ENCODE peak calls at places on chromosomes 16 and 17, in seven cellular contexts. P is uterus, F is heart left ventricle, J is cardiac fibroblast, A is heart right ventricle, S is IMR-90, I is fibroblast of the aortic adventitia. G is an unnamed sample.

GRCh38 chr16:73878616-73879015 is 418.0 kb upstream of the PSMD7 start:
- DNase-seq in P (no peak), F (no peak), J (peak), A (peak), S (peak), I (peak), G (no peak)

GRCh38 chr17:18960241-18960665 is 8.3 kb downstream of the SLC5A10 start:
- DNase-seq in P (no peak), F (no peak), J (no peak), A (no peak), S (no peak), I (no peak), G (no peak)

GRCh38 chr17:78329263-78330059 is 30.4 kb downstream of the SOCS3 start:
- DNase-seq in P (no peak), F (no peak), J (peak), A (no peak), S (peak), I (peak), G (peak)

GRCh38 chr17:44932526-44933097 is 15.0 kb downstream of the KIF18B start:
- DNase-seq in P (no peak), F (no peak), J (no peak), A (no peak), S (no peak), I (no peak), G (no peak)

GRCh38 chr16:84836234-84836647 is 16.5 kb downstream of the CRISPLD2 start:
- DNase-seq in P (peak), F (peak), J (peak), A (peak), S (peak), I (peak), G (no peak)

GRCh38 chr17:40361925-40362695 is 2.4 kb downstream of the GJD3 start:
- DNase-seq in P (no peak), F (no peak), J (no peak), A (no peak), S (no peak), I (no peak), G (no peak)

GRCh38 chr16:19348578-19349315 is 63.2 kb downstream of the CLEC19A start:
- DNase-seq in P (no peak), F (no peak), J (no peak), A (no peak), S (no peak), I (no peak), G (no peak)

GRCh38 chr17:9538626-9539025 is 37.0 kb downstream of the STX8 start:
- DNase-seq in P (no peak), F (no peak), J (no peak), A (no peak), S (no peak), I (no peak), G (no peak)

GRCh38 chr16:48383877-48384304 is 1.3 kb downstream of the SIAH1 start:
- DNase-seq in P (no peak), F (no peak), J (no peak), A (no peak), S (no peak), I (no peak), G (no peak)

GRCh38 chr16:14501331-14502255 is 128.5 kb downstream of the PARN start:
- DNase-seq in P (peak), F (peak), J (peak), A (peak), S (peak), I (peak), G (peak)

GRCh38 chr17:43418441-43419374 is 19.9 kb downstream of the ARL4D start:
- DNase-seq in P (peak), F (no peak), J (peak), A (no peak), S (peak), I (peak), G (peak)

GRCh38 chr16:2819179-2819938 is 2.3 kb downstream of the PRSS21 start:
- DNase-seq in P (no peak), F (no peak), J (no peak), A (no peak), S (no peak), I (no peak), G (no peak)

GRCh38 chr17:45812102-45812501 is 28.0 kb downstream of the CRHR1 start:
- DNase-seq in P (no peak), F (no peak), J (peak), A (no peak), S (no peak), I (peak), G (no peak)

GRCh38 chr17:70100983-70101382 is 26.0 kb downstream of the KCNJ16 start:
- DNase-seq in P (no peak), F (no peak), J (peak), A (no peak), S (no peak), I (peak), G (no peak)

GRCh38 chr17:42221886-42222745 is 27.8 kb upstream of the GHDC start:
- DNase-seq in P (no peak), F (no peak), J (peak), A (no peak), S (peak), I (peak), G (peak)

GRCh38 chr17:56173026-56173425 is 19.8 kb downstream of the ANKFN1 start:
- DNase-seq in P (no peak), F (no peak), J (no peak), A (no peak), S (no peak), I (no peak), G (no peak)

GRCh38 chr17:77424585-77425344 is 284.0 kb downstream of the SEC14L1 start:
- DNase-seq in P (peak), F (peak), J (peak), A (peak), S (peak), I (peak), G (no peak)

GRCh38 chr17:40659909-40660308 is 5.1 kb downstream of the KRT222 start:
- DNase-seq in P (no peak), F (no peak), J (no peak), A (no peak), S (no peak), I (no peak), G (peak)

GRCh38 chr16:30377050-30377811 is 2.6 kb downstream of the MYL11 start:
- DNase-seq in P (no peak), F (no peak), J (no peak), A (no peak), S (no peak), I (no peak), G (no peak)

GRCh38 chr17:7977039-7977438 is 25.4 kb upstream of the GUCY2D start:
- DNase-seq in P (no peak), F (no peak), J (no peak), A (no peak), S (no peak), I (no peak), G (no peak)

GRCh38 chr16:4324871-4325740 is 9.2 kb downstream of the GLIS2 start:
- DNase-seq in P (no peak), F (no peak), J (no peak), A (no peak), S (no peak), I (no peak), G (no peak)

GRCh38 chr16:57045694-57046381 is 46.5 kb upstream of the CPNE2 start:
- DNase-seq in P (peak), F (peak), J (peak), A (peak), S (peak), I (peak), G (peak)

GRCh38 chr17:14741516-14741915 is 440.6 kb downstream of the HS3ST3B1 start:
- DNase-seq in P (no peak), F (no peak), J (peak), A (no peak), S (peak), I (peak), G (no peak)

GRCh38 chr17:7184091-7184488 is 4.9 kb upstream of the ASGR1 start:
- DNase-seq in P (no peak), F (no peak), J (no peak), A (no peak), S (no peak), I (no peak), G (no peak)

GRCh38 chr17:43790311-43790940 is 10.2 kb downstream of the CFAP97D1 start:
- DNase-seq in P (no peak), F (no peak), J (no peak), A (no peak), S (no peak), I (no peak), G (no peak)

GRCh38 chr16:77223184-77223583 is 24.0 kb downstream of the SYCE1L start:
- DNase-seq in P (no peak), F (no peak), J (no peak), A (no peak), S (no peak), I (no peak), G (peak)

GRCh38 chr16:85615014-85615851 is 2.1 kb downstream of the GSE1 start:
- DNase-seq in P (no peak), F (peak), J (no peak), A (peak), S (no peak), I (peak), G (peak)

GRCh38 chr16:832652-833336 is 32.3 kb upstream of the GNG13 start:
- DNase-seq in P (no peak), F (no peak), J (no peak), A (no peak), S (no peak), I (no peak), G (no peak)

GRCh38 chr17:28747046-28747691 is 3.4 kb downstream of the TRAF4 start:
- DNase-seq in P (no peak), F (no peak), J (no peak), A (no peak), S (no peak), I (no peak), G (no peak)

GRCh38 chr16:56795011-56795410 is 65.1 kb downstream of the NUP93 start:
- DNase-seq in P (no peak), F (no peak), J (peak), A (no peak), S (no peak), I (no peak), G (no peak)

GRCh38 chr17:64676763-64677162 is 14.7 kb upstream of the SMURF2 start:
- DNase-seq in P (no peak), F (no peak), J (no peak), A (no peak), S (no peak), I (no peak), G (no peak)

GRCh38 chr17:64685705-64686104 is 23.6 kb upstream of the SMURF2 start:
- DNase-seq in P (no peak), F (no peak), J (no peak), A (no peak), S (no peak), I (no peak), G (no peak)

GRCh38 chr17:64682261-64683181 is 20.4 kb upstream of the SMURF2 start:
- DNase-seq in P (no peak), F (no peak), J (peak), A (no peak), S (peak), I (peak), G (no peak)

GRCh38 chr17:64683791-64684190 is 21.7 kb upstream of the SMURF2 start:
- DNase-seq in P (no peak), F (no peak), J (peak), A (no peak), S (peak), I (peak), G (no peak)

GRCh38 chr17:64679710-64680216 is 17.7 kb upstream of the SMURF2 start:
- DNase-seq in P (no peak), F (no peak), J (peak), A (no peak), S (peak), I (peak), G (no peak)
- TF ChIP-seq CTCF in P (no peak), F (no peak), J (no peak), A (no peak), S (no peak), I (no peak), G (no peak)

GRCh38 chr16:82793550-82794244 is 166.9 kb downstream of the CDH13 start:
- DNase-seq in P (no peak), F (no peak), J (no peak), A (no peak), S (no peak), I (peak), G (no peak)

GRCh38 chr16:82792704-82793103 is 165.9 kb downstream of the CDH13 start:
- DNase-seq in P (no peak), F (no peak), J (no peak), A (no peak), S (no peak), I (no peak), G (no peak)

GRCh38 chr16:82801361-82801760 is 174.6 kb downstream of the CDH13 start:
- DNase-seq in P (no peak), F (no peak), J (peak), A (no peak), S (peak), I (no peak), G (peak)

GRCh38 chr16:82796047-82796446 is 169.3 kb downstream of the CDH13 start:
- DNase-seq in P (no peak), F (no peak), J (no peak), A (no peak), S (no peak), I (no peak), G (no peak)
- TF ChIP-seq CTCF in P (no peak), F (no peak), J (no peak), A (peak), S (no peak), I (no peak), G (no peak)

DNA sequence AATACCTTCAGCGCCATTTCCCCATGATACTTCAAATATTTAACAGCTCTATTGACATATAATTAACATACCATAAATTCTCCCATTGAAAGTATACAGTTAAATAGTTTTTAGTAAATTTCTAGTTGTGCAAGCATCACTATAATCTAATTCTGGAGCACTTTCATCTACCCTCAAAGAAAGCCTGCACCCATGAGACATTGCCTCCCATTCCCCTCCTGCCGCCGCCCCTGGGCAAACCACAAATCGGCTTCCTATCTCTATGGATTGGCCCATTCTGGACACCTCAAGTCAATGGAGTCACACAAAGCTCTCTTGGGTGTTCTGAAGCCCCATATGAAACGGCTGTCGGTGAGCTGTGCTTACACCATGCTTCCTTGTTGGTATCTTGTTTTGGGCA is 77.3 kb upstream of the CBX4 start:
- DNase-seq in P (no peak), F (no peak), J (no peak), A (no peak), S (no peak), I (no peak), G (no peak)
- TF ChIP-seq CTCF in P (no peak), F (no peak), J (no peak), A (no peak), S (no peak), I (no peak), G (no peak)

GRCh38 chr17:72696156-72696555 is 396.3 kb downstream of the SLC39A11 start:
- DNase-seq in P (no peak), F (no peak), J (no peak), A (no peak), S (no peak), I (no peak), G (no peak)
- TF ChIP-seq CTCF in P (no peak), F (no peak), J (no peak), A (no peak), S (no peak), I (no peak), G (no peak)

GRCh38 chr17:68601565-68602266 is 549 bp upstream of the FAM20A start:
- DNase-seq in P (no peak), F (peak), J (no peak), A (no peak), S (no peak), I (peak), G (no peak)

GRCh38 chr17:68600881-68601564 is at the start of gene FAM20A:
- DNase-seq in P (peak), F (peak), J (no peak), A (peak), S (no peak), I (peak), G (peak)

GRCh38 chr17:68599873-68600122 is 1.4 kb downstream of the FAM20A start:
- DNase-seq in P (no peak), F (peak), J (no peak), A (no peak), S (no peak), I (no peak), G (no peak)

GRCh38 chr17:68599091-68599872 is 1.9 kb downstream of the FAM20A start:
- DNase-seq in P (no peak), F (no peak), J (no peak), A (no peak), S (no peak), I (peak), G (no peak)

GRCh38 chr17:68600123-68600880 is 865 bp downstream of the FAM20A start:
- DNase-seq in P (peak), F (peak), J (no peak), A (peak), S (no peak), I (no peak), G (peak)
- TF ChIP-seq CTCF in P (peak), F (peak), J (peak), A (peak), S (no peak), I (peak), G (no peak)

GRCh38 chr16:67779256-67780014 is 26.9 kb downstream of the RANBP10 start:
- DNase-seq in P (no peak), F (no peak), J (no peak), A (no peak), S (no peak), I (no peak), G (peak)
- TF ChIP-seq CTCF in P (no peak), F (no peak), J (no peak), A (no peak), S (no peak), I (no peak), G (no peak)

GRCh38 chr17:67050066-67050465 is 5.7 kb downstream of the CACNG1 start:
- DNase-seq in P (no peak), F (no peak), J (no peak), A (no peak), S (no peak), I (no peak), G (no peak)
- TF ChIP-seq CTCF in P (no peak), F (no peak), J (no peak), A (no peak), S (no peak), I (no peak), G (no peak)

G was measured in activated CD8-positive, alpha-beta T cell treated with anti-CD3 and anti-CD28 coated beads for 36 hours.